ENCODE peak calls at places on chromosomes 7 and 10, in seven cellular contexts. One of them, this sample, is unnamed.

GRCh38 chr7:100019908-100020307 is 4.5 kb downstream of the ZKSCAN1 start:
- DNase-seq in OCI-LY7: no peak
- DNase-seq in suprapubic skin: no peak
- DNase-seq in A549: no peak
- DNase-seq in aorta: no peak
- DNase-seq in HepG2: no peak
- DNase-seq in HCT116: no peak
- DNase-seq in this sample: no peak

GRCh38 chr7:98409843-98410242 is 9.0 kb upstream of the BAIAP2L1 start:
- DNase-seq in OCI-LY7: no peak
- DNase-seq in suprapubic skin: no peak
- DNase-seq in A549: no peak
- DNase-seq in aorta: no peak
- DNase-seq in HepG2: no peak
- DNase-seq in HCT116: no peak
- DNase-seq in this sample: no peak

GRCh38 chr10:3946234-3947229 is 161.5 kb upstream of the KLF6 start:
- DNase-seq in OCI-LY7: no peak
- DNase-seq in suprapubic skin: no peak
- DNase-seq in A549: no peak
- DNase-seq in aorta: no peak
- DNase-seq in HepG2: no peak
- DNase-seq in HCT116: no peak
- DNase-seq in this sample: no peak

GRCh38 chr10:69413221-69413865 is 3.4 kb downstream of the TACR2 start:
- DNase-seq in OCI-LY7: peak; percentile 50
- DNase-seq in suprapubic skin: no peak
- DNase-seq in A549: no peak
- DNase-seq in aorta: peak; percentile 78
- DNase-seq in HepG2: peak; percentile 41
- DNase-seq in HCT116: peak; percentile 34
- DNase-seq in this sample: no peak

GRCh38 chr10:93357680-93358079 is 124.5 kb downstream of the MYOF start:
- DNase-seq in OCI-LY7: peak; percentile 48
- DNase-seq in suprapubic skin: no peak
- DNase-seq in A549: peak; percentile 35
- DNase-seq in aorta: no peak
- DNase-seq in HepG2: peak; percentile 43
- DNase-seq in HCT116: no peak
- DNase-seq in this sample: no peak

GRCh38 chr7:105773030-105773460 is 103.4 kb downstream of the ATXN7L1 start:
- DNase-seq in OCI-LY7: no peak
- DNase-seq in suprapubic skin: no peak
- DNase-seq in A549: no peak
- DNase-seq in aorta: no peak
- DNase-seq in HepG2: no peak
- DNase-seq in HCT116: no peak
- DNase-seq in this sample: no peak

GRCh38 chr7:134778941-134779740 is at the start of gene CALD1:
- DNase-seq in OCI-LY7: no peak
- DNase-seq in suprapubic skin: peak; percentile 76
- DNase-seq in A549: peak; percentile 68
- DNase-seq in aorta: peak; percentile 90
- DNase-seq in HepG2: peak; percentile 78
- DNase-seq in HCT116: peak; percentile 26
- DNase-seq in this sample: peak; percentile 47

GRCh38 chr10:80173441-80173840 is 31.9 kb downstream of the ANXA11 start:
- DNase-seq in OCI-LY7: peak; percentile 44
- DNase-seq in suprapubic skin: no peak
- DNase-seq in A549: no peak
- DNase-seq in aorta: no peak
- DNase-seq in HepG2: no peak
- DNase-seq in HCT116: no peak
- DNase-seq in this sample: no peak

GRCh38 chr10:24428410-24428782 is 219.5 kb downstream of the KIAA1217 start:
- DNase-seq in OCI-LY7: no peak
- DNase-seq in suprapubic skin: no peak
- DNase-seq in A549: no peak
- DNase-seq in aorta: no peak
- DNase-seq in HepG2: no peak
- DNase-seq in HCT116: peak; percentile 13
- DNase-seq in this sample: no peak

GRCh38 chr7:122965306-122965705 is 30.2 kb downstream of the TAS2R16 start:
- DNase-seq in OCI-LY7: no peak
- DNase-seq in suprapubic skin: no peak
- DNase-seq in A549: no peak
- DNase-seq in aorta: no peak
- DNase-seq in HepG2: no peak
- DNase-seq in HCT116: no peak
- DNase-seq in this sample: no peak

GRCh38 chr10:30705086-30705624 is 75.6 kb upstream of the LYZL2 start:
- DNase-seq in OCI-LY7: peak; percentile 92
- DNase-seq in suprapubic skin: no peak
- DNase-seq in A549: no peak
- DNase-seq in aorta: no peak
- DNase-seq in HepG2: no peak
- DNase-seq in HCT116: no peak
- DNase-seq in this sample: no peak

GRCh38 chr10:103542764-103543616 is 49.5 kb downstream of the NEURL1 start:
- DNase-seq in OCI-LY7: peak; percentile 76
- DNase-seq in suprapubic skin: peak; percentile 58
- DNase-seq in A549: no peak
- DNase-seq in aorta: no peak
- DNase-seq in HepG2: peak; percentile 14
- DNase-seq in HCT116: peak; percentile 46
- DNase-seq in this sample: no peak

GRCh38 chr7:142805350-142806020 is 34.7 kb downstream of the PRSS2 start:
- DNase-seq in OCI-LY7: no peak
- DNase-seq in suprapubic skin: no peak
- DNase-seq in A549: no peak
- DNase-seq in aorta: no peak
- DNase-seq in HepG2: no peak
- DNase-seq in HCT116: no peak
- DNase-seq in this sample: no peak

GRCh38 chr7:44477063-44477830 is 13.2 kb downstream of the NUDCD3 start:
- DNase-seq in OCI-LY7: peak; percentile 75
- DNase-seq in suprapubic skin: no peak
- DNase-seq in A549: peak; percentile 84
- DNase-seq in aorta: peak; percentile 60
- DNase-seq in HepG2: peak; percentile 71
- DNase-seq in HCT116: peak; percentile 40
- DNase-seq in this sample: peak; percentile 68

GRCh38 chr10:44042075-44042770 is 342.7 kb downstream of the CXCL12 start:
- DNase-seq in OCI-LY7: no peak
- DNase-seq in suprapubic skin: no peak
- DNase-seq in A549: no peak
- DNase-seq in aorta: no peak
- DNase-seq in HepG2: no peak
- DNase-seq in HCT116: no peak
- DNase-seq in this sample: no peak

GRCh38 chr7:88200793-88201192 is 19.0 kb downstream of the SRI start:
- DNase-seq in OCI-LY7: no peak
- DNase-seq in suprapubic skin: no peak
- DNase-seq in A549: no peak
- DNase-seq in aorta: no peak
- DNase-seq in HepG2: no peak
- DNase-seq in HCT116: no peak
- DNase-seq in this sample: no peak

GRCh38 chr7:130732980-130733865 is 784 bp downstream of the KLF14 start:
- DNase-seq in OCI-LY7: no peak
- DNase-seq in suprapubic skin: peak; percentile 63
- DNase-seq in A549: peak; percentile 14
- DNase-seq in aorta: peak; percentile 45
- DNase-seq in HepG2: no peak
- DNase-seq in HCT116: peak; percentile 8
- DNase-seq in this sample: no peak

GRCh38 chr7:157613575-157614322 is 276.9 kb downstream of the DNAJB6 start:
- DNase-seq in OCI-LY7: no peak
- DNase-seq in suprapubic skin: no peak
- DNase-seq in A549: no peak
- DNase-seq in aorta: no peak
- DNase-seq in HepG2: no peak
- DNase-seq in HCT116: no peak
- DNase-seq in this sample: no peak
- H3K9me3 ChIP-seq in OCI-LY7: no peaks in the 10 kb centered on the region
- H3K9me3 ChIP-seq in suprapubic skin: no peaks in the 10 kb centered on the region
- H3K9me3 ChIP-seq in A549: no peaks in the 10 kb centered on the region
- H3K9me3 ChIP-seq in aorta: peaks cover 3% of the 10 kb centered on the region
- H3K9me3 ChIP-seq in HepG2: no peaks in the 10 kb centered on the region
- H3K9me3 ChIP-seq in HCT116: no peaks in the 10 kb centered on the region
- H3K9me3 ChIP-seq in this sample: no peaks in the 10 kb centered on the region

GRCh38 chr10:53010362-53010907 is 237.9 kb upstream of the MBL2 start:
- DNase-seq in OCI-LY7: no peak
- DNase-seq in suprapubic skin: no peak
- DNase-seq in A549: no peak
- DNase-seq in aorta: no peak
- DNase-seq in HepG2: peak; percentile 56
- DNase-seq in HCT116: no peak
- DNase-seq in this sample: no peak

DNA sequence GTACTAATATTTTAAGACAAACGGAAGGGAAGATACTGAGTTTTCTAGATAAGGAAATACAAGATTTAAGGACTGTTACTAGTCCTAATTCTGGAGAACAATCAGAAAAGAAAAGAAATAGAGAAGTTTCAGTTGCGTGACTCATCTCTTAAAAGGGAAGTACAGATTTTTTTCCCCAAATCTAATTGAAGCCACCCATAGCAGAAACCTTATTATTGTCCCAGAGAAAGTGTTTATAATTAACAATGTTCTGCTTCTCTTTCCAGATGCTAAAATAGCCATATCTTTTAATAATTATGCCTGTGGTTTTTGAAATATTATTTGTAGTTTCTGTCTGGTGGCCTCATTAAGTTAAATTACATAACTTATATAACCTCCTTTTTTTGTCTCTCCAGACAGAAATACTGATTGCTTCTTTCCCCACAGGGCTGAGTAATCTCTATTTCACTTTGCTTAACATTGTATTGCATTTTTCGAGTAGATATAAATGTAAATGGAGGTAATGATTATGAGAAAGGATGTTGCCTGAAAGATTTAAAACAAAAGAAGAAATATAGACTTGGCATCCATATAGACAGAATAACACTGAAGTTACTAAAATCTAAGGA is 240.7 kb upstream of the MBL2 start:
- DNase-seq in OCI-LY7: no peak
- DNase-seq in suprapubic skin: no peak
- DNase-seq in A549: no peak
- DNase-seq in aorta: no peak
- DNase-seq in HepG2: no peak
- DNase-seq in HCT116: no peak
- DNase-seq in this sample: no peak
- H3K4me1 ChIP-seq in OCI-LY7: peaks cover 9% of the 10 kb centered on the region
- H3K4me1 ChIP-seq in suprapubic skin: no peaks in the 10 kb centered on the region
- H3K4me1 ChIP-seq in A549: no peaks in the 10 kb centered on the region
- H3K4me1 ChIP-seq in aorta: no peaks in the 10 kb centered on the region
- H3K4me1 ChIP-seq in HepG2: peaks cover 30% of the 10 kb centered on the region
- H3K4me1 ChIP-seq in HCT116: no peaks in the 10 kb centered on the region
- H3K4me1 ChIP-seq in this sample: no peaks in the 10 kb centered on the region

GRCh38 chr7:94366163-94366562 is 28.5 kb upstream of the COL1A2 start:
- DNase-seq in OCI-LY7: no peak
- DNase-seq in suprapubic skin: no peak
- DNase-seq in A549: no peak
- DNase-seq in aorta: no peak
- DNase-seq in HepG2: no peak
- DNase-seq in HCT116: no peak
- DNase-seq in this sample: no peak

GRCh38 chr7:94366827-94367226 is 27.9 kb upstream of the COL1A2 start:
- DNase-seq in OCI-LY7: no peak
- DNase-seq in suprapubic skin: no peak
- DNase-seq in A549: no peak
- DNase-seq in aorta: no peak
- DNase-seq in HepG2: no peak
- DNase-seq in HCT116: no peak
- DNase-seq in this sample: no peak

GRCh38 chr7:94367940-94368339 is 26.8 kb upstream of the COL1A2 start:
- DNase-seq in OCI-LY7: no peak
- DNase-seq in suprapubic skin: no peak
- DNase-seq in A549: no peak
- DNase-seq in aorta: no peak
- DNase-seq in HepG2: no peak
- DNase-seq in HCT116: no peak
- DNase-seq in this sample: no peak

GRCh38 chr7:94368371-94368791 is 26.3 kb upstream of the COL1A2 start:
- DNase-seq in OCI-LY7: no peak
- DNase-seq in suprapubic skin: no peak
- DNase-seq in A549: no peak
- DNase-seq in aorta: no peak
- DNase-seq in HepG2: no peak
- DNase-seq in HCT116: no peak
- DNase-seq in this sample: no peak

DNA sequence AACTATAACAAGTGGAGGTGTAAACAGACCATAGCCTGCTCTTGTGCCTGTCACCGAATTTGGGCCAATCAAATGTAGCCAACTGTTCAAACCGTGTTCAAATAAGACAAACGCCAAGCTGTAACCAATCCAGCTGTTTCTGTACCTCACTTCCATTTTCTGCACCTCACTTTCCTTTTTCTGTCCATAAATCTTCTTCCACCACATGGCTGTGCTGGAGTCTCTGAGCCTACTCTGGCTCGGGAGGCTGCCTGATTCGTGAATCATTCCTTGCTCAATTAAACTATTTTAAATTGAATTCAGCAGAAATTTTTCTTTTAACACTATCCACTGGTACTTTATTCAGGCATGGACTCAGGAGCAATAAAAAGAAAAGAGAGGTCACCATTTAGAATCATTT is 29.9 kb upstream of the COL1A2 start:
- DNase-seq in OCI-LY7: no peak
- DNase-seq in suprapubic skin: no peak
- DNase-seq in A549: no peak
- DNase-seq in aorta: no peak
- DNase-seq in HepG2: no peak
- DNase-seq in HCT116: no peak
- DNase-seq in this sample: no peak
- H3K27ac ChIP-seq in OCI-LY7: no peak overlapping the region
- H3K27ac ChIP-seq in suprapubic skin: no peak overlapping the region
- H3K27ac ChIP-seq in A549: no peak overlapping the region
- H3K27ac ChIP-seq in aorta: no peak overlapping the region
- H3K27ac ChIP-seq in HepG2: no peak overlapping the region
- H3K27ac ChIP-seq in HCT116: no peak overlapping the region
- H3K27ac ChIP-seq in this sample: no peak overlapping the region

GRCh38 chr7:124072603-124073324 is 39.9 kb upstream of the TMEM229A start:
- DNase-seq in OCI-LY7: no peak
- DNase-seq in suprapubic skin: no peak
- DNase-seq in A549: no peak
- DNase-seq in aorta: no peak
- DNase-seq in HepG2: peak; percentile 6
- DNase-seq in HCT116: no peak
- DNase-seq in this sample: no peak

GRCh38 chr7:124074007-124074406 is 41.1 kb upstream of the TMEM229A start:
- DNase-seq in OCI-LY7: no peak
- DNase-seq in suprapubic skin: no peak
- DNase-seq in A549: no peak
- DNase-seq in aorta: no peak
- DNase-seq in HepG2: no peak
- DNase-seq in HCT116: no peak
- DNase-seq in this sample: no peak

GRCh38 chr7:124076844-124077243 is 44.0 kb upstream of the TMEM229A start:
- DNase-seq in OCI-LY7: no peak
- DNase-seq in suprapubic skin: no peak
- DNase-seq in A549: no peak
- DNase-seq in aorta: no peak
- DNase-seq in HepG2: no peak
- DNase-seq in HCT116: no peak
- DNase-seq in this sample: no peak

GRCh38 chr7:124071843-124072242 is 39.0 kb upstream of the TMEM229A start:
- DNase-seq in OCI-LY7: no peak
- DNase-seq in suprapubic skin: no peak
- DNase-seq in A549: no peak
- DNase-seq in aorta: no peak
- DNase-seq in HepG2: no peak
- DNase-seq in HCT116: no peak
- DNase-seq in this sample: no peak

GRCh38 chr7:124073325-124073676 is 40.4 kb upstream of the TMEM229A start:
- DNase-seq in OCI-LY7: no peak
- DNase-seq in suprapubic skin: no peak
- DNase-seq in A549: no peak
- DNase-seq in aorta: no peak
- DNase-seq in HepG2: no peak
- DNase-seq in HCT116: no peak
- DNase-seq in this sample: no peak
- H3K9me3 ChIP-seq in OCI-LY7: no peaks in the 10 kb centered on the region
- H3K9me3 ChIP-seq in suprapubic skin: no peaks in the 10 kb centered on the region
- H3K9me3 ChIP-seq in A549: no peaks in the 10 kb centered on the region
- H3K9me3 ChIP-seq in aorta: no peaks in the 10 kb centered on the region
- H3K9me3 ChIP-seq in HepG2: no peaks in the 10 kb centered on the region
- H3K9me3 ChIP-seq in HCT116: no peaks in the 10 kb centered on the region
- H3K9me3 ChIP-seq in this sample: no peaks in the 10 kb centered on the region

This sample was measured in right lobe of liver.